ENCODE peak calls at places on chromosome 13, in eight cellular contexts. One of them, this sample, is unnamed.

GRCh38 chr13:97185751-97186150 is 36.4 kb upstream of the MBNL2 start:
- DNase-seq in kidney epithelial cell: no peak
- DNase-seq in ascending aorta: no peak
- DNase-seq in HL-60: no peak
- DNase-seq in adrenal gland: no peak
- DNase-seq in PC-3: no peak
- DNase-seq in colonic mucosa: no peak
- DNase-seq in A549: no peak
- DNase-seq in this sample: no peak

GRCh38 chr13:60019119-60019993 is 144.4 kb downstream of the DIAPH3 start:
- DNase-seq in kidney epithelial cell: no peak
- DNase-seq in ascending aorta: no peak
- DNase-seq in HL-60: no peak
- DNase-seq in adrenal gland: no peak
- DNase-seq in PC-3: no peak
- DNase-seq in colonic mucosa: no peak
- DNase-seq in A549: no peak
- DNase-seq in this sample: no peak

GRCh38 chr13:24269803-24270202 is 39.6 kb upstream of the C1QTNF9 start:
- DNase-seq in kidney epithelial cell: no peak
- DNase-seq in ascending aorta: no peak
- DNase-seq in HL-60: no peak
- DNase-seq in adrenal gland: peak
- DNase-seq in PC-3: no peak
- DNase-seq in colonic mucosa: no peak
- DNase-seq in A549: no peak
- DNase-seq in this sample: no peak

GRCh38 chr13:97266734-97267417 is 44.7 kb downstream of the MBNL2 start:
- DNase-seq in kidney epithelial cell: no peak
- DNase-seq in ascending aorta: no peak
- DNase-seq in HL-60: no peak
- DNase-seq in adrenal gland: no peak
- DNase-seq in PC-3: no peak
- DNase-seq in colonic mucosa: no peak
- DNase-seq in A549: no peak
- DNase-seq in this sample: no peak

GRCh38 chr13:50417597-50417996 is 402.4 kb downstream of the KCNRG start:
- DNase-seq in kidney epithelial cell: no peak
- DNase-seq in ascending aorta: no peak
- DNase-seq in HL-60: no peak
- DNase-seq in adrenal gland: no peak
- DNase-seq in PC-3: no peak
- DNase-seq in colonic mucosa: no peak
- DNase-seq in A549: no peak
- DNase-seq in this sample: peak

GRCh38 chr13:31725841-31726240 is 13.5 kb upstream of the RXFP2 start:
- DNase-seq in kidney epithelial cell: peak
- DNase-seq in ascending aorta: no peak
- DNase-seq in HL-60: no peak
- DNase-seq in adrenal gland: no peak
- DNase-seq in PC-3: peak
- DNase-seq in colonic mucosa: no peak
- DNase-seq in A549: no peak
- DNase-seq in this sample: peak

GRCh38 chr13:106493569-106493968 is 41.9 kb downstream of the EFNB2 start:
- DNase-seq in kidney epithelial cell: no peak
- DNase-seq in ascending aorta: no peak
- DNase-seq in HL-60: peak
- DNase-seq in adrenal gland: peak
- DNase-seq in PC-3: no peak
- DNase-seq in colonic mucosa: no peak
- DNase-seq in A549: no peak
- DNase-seq in this sample: no peak

GRCh38 chr13:31090921-31091624 is 70.6 kb downstream of the HSPH1 start:
- DNase-seq in kidney epithelial cell: no peak
- DNase-seq in ascending aorta: peak
- DNase-seq in HL-60: no peak
- DNase-seq in adrenal gland: no peak
- DNase-seq in PC-3: no peak
- DNase-seq in colonic mucosa: no peak
- DNase-seq in A549: no peak
- DNase-seq in this sample: no peak

GRCh38 chr13:48531416-48532145 is 1.3 kb downstream of the RCBTB2 start:
- DNase-seq in kidney epithelial cell: no peak
- DNase-seq in ascending aorta: no peak
- DNase-seq in HL-60: peak
- DNase-seq in adrenal gland: no peak
- DNase-seq in PC-3: no peak
- DNase-seq in colonic mucosa: peak
- DNase-seq in A549: no peak
- DNase-seq in this sample: no peak

GRCh38 chr13:96958286-96958891 is 35.9 kb downstream of the OXGR1 start:
- DNase-seq in kidney epithelial cell: peak
- DNase-seq in ascending aorta: no peak
- DNase-seq in HL-60: no peak
- DNase-seq in adrenal gland: no peak
- DNase-seq in PC-3: peak
- DNase-seq in colonic mucosa: no peak
- DNase-seq in A549: no peak
- DNase-seq in this sample: no peak

GRCh38 chr13:96994030-96994848 is at the start of gene OXGR1:
- DNase-seq in kidney epithelial cell: no peak
- DNase-seq in ascending aorta: no peak
- DNase-seq in HL-60: no peak
- DNase-seq in adrenal gland: no peak
- DNase-seq in PC-3: no peak
- DNase-seq in colonic mucosa: peak
- DNase-seq in A549: no peak
- DNase-seq in this sample: no peak

GRCh38 chr13:94758571-94758970 is 46.2 kb upstream of the SOX21 start:
- DNase-seq in kidney epithelial cell: no peak
- DNase-seq in ascending aorta: no peak
- DNase-seq in HL-60: no peak
- DNase-seq in adrenal gland: no peak
- DNase-seq in PC-3: no peak
- DNase-seq in colonic mucosa: no peak
- DNase-seq in A549: no peak
- DNase-seq in this sample: no peak

GRCh38 chr13:94674609-94675348 is 37.6 kb downstream of the SOX21 start:
- DNase-seq in kidney epithelial cell: peak
- DNase-seq in ascending aorta: no peak
- DNase-seq in HL-60: peak
- DNase-seq in adrenal gland: peak
- DNase-seq in PC-3: peak
- DNase-seq in colonic mucosa: peak
- DNase-seq in A549: peak
- DNase-seq in this sample: peak

GRCh38 chr13:37870489-37870845 is 895 bp upstream of the TRPC4 start:
- DNase-seq in kidney epithelial cell: no peak
- DNase-seq in ascending aorta: no peak
- DNase-seq in HL-60: no peak
- DNase-seq in adrenal gland: no peak
- DNase-seq in PC-3: no peak
- DNase-seq in colonic mucosa: no peak
- DNase-seq in A549: no peak
- DNase-seq in this sample: no peak

GRCh38 chr13:37870895-37871550 is 1.5 kb upstream of the TRPC4 start:
- DNase-seq in kidney epithelial cell: peak
- DNase-seq in ascending aorta: no peak
- DNase-seq in HL-60: no peak
- DNase-seq in adrenal gland: no peak
- DNase-seq in PC-3: peak
- DNase-seq in colonic mucosa: no peak
- DNase-seq in A549: no peak
- DNase-seq in this sample: peak

GRCh38 chr13:37869506-37869755 is 141 bp downstream of the TRPC4 start:
- DNase-seq in kidney epithelial cell: no peak
- DNase-seq in ascending aorta: no peak
- DNase-seq in HL-60: no peak
- DNase-seq in adrenal gland: no peak
- DNase-seq in PC-3: no peak
- DNase-seq in colonic mucosa: no peak
- DNase-seq in A549: no peak
- DNase-seq in this sample: no peak

GRCh38 chr13:37869756-37870488 is at the start of gene TRPC4:
- DNase-seq in kidney epithelial cell: peak
- DNase-seq in ascending aorta: peak
- DNase-seq in HL-60: no peak
- DNase-seq in adrenal gland: no peak
- DNase-seq in PC-3: peak
- DNase-seq in colonic mucosa: peak
- DNase-seq in A549: peak
- DNase-seq in this sample: peak

DNA sequence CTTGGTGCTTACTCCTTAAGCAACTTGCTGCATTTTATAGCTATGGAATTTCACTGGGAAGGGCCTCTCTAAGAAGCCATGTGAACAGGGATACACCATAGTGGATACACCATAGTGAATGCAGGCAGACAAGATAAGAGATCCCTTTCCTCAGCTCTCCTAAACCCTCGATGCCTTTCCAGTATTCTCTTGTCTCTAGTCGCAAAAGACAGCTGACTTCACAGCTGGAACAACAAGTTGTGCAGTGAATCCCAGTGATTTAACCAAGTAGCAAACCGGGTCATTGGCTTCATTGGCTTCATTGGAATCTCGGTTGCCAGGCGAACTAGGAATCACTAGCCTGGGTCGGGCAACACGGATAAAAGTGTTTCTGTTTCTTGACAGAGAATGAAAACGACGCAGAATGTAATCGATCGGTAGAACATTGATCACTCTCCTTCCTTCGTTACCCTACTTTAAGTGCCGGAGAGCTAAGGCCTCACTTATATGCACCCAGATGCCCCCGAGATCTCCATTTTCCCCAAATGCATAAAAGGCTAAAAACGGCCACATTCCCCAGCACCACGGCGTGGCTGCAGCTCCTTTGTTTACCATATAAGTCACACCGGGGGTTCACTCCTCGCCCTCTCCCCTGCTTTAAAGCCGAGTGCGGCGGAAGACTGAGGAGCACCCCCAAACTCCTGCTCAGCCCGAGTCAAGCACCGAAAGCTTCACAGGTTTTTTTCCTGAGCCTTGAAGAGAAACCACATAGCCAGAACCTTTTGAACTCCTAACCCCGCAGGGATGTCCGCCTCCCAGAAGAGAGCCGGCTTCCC is 674 bp downstream of the TRPC4 start:
- DNase-seq in kidney epithelial cell: peak
- DNase-seq in ascending aorta: no peak
- DNase-seq in HL-60: no peak
- DNase-seq in adrenal gland: no peak
- DNase-seq in PC-3: no peak
- DNase-seq in colonic mucosa: no peak
- DNase-seq in A549: no peak
- DNase-seq in this sample: peak
- H3K4me3 ChIP-seq in kidney epithelial cell: peak
- H3K4me3 ChIP-seq in ascending aorta: peak
- H3K4me3 ChIP-seq in HL-60: no peak
- H3K4me3 ChIP-seq in adrenal gland: peak
- H3K4me3 ChIP-seq in PC-3: peak
- H3K4me3 ChIP-seq in colonic mucosa: peak
- H3K4me3 ChIP-seq in A549: peak
- H3K4me3 ChIP-seq in this sample: peak

GRCh38 chr13:40983725-40984669 is 35.1 kb downstream of the ELF1 start:
- DNase-seq in kidney epithelial cell: no peak
- DNase-seq in ascending aorta: no peak
- DNase-seq in HL-60: no peak
- DNase-seq in adrenal gland: no peak
- DNase-seq in PC-3: no peak
- DNase-seq in colonic mucosa: no peak
- DNase-seq in A549: no peak
- DNase-seq in this sample: no peak
- H3K4me3 ChIP-seq in kidney epithelial cell: no peak
- H3K4me3 ChIP-seq in ascending aorta: peak
- H3K4me3 ChIP-seq in HL-60: no peak
- H3K4me3 ChIP-seq in adrenal gland: peak
- H3K4me3 ChIP-seq in PC-3: no peak
- H3K4me3 ChIP-seq in colonic mucosa: peak
- H3K4me3 ChIP-seq in A549: no peak
- H3K4me3 ChIP-seq in this sample: no peak

GRCh38 chr13:99197257-99197651 is 3.4 kb upstream of the UBAC2 start:
- DNase-seq in kidney epithelial cell: no peak
- DNase-seq in ascending aorta: no peak
- DNase-seq in HL-60: no peak
- DNase-seq in adrenal gland: no peak
- DNase-seq in PC-3: peak
- DNase-seq in colonic mucosa: peak
- DNase-seq in A549: no peak
- DNase-seq in this sample: no peak
- H3K4me3 ChIP-seq in kidney epithelial cell: no peak
- H3K4me3 ChIP-seq in ascending aorta: no peak
- H3K4me3 ChIP-seq in HL-60: no peak
- H3K4me3 ChIP-seq in adrenal gland: no peak
- H3K4me3 ChIP-seq in PC-3: peak
- H3K4me3 ChIP-seq in colonic mucosa: no peak
- H3K4me3 ChIP-seq in A549: no peak
- H3K4me3 ChIP-seq in this sample: no peak

GRCh38 chr13:40979232-40979631 is 39.9 kb downstream of the ELF1 start:
- DNase-seq in kidney epithelial cell: no peak
- DNase-seq in ascending aorta: no peak
- DNase-seq in HL-60: no peak
- DNase-seq in adrenal gland: no peak
- DNase-seq in PC-3: no peak
- DNase-seq in colonic mucosa: no peak
- DNase-seq in A549: no peak
- DNase-seq in this sample: no peak
- H3K4me3 ChIP-seq in kidney epithelial cell: no peak
- H3K4me3 ChIP-seq in ascending aorta: peak
- H3K4me3 ChIP-seq in HL-60: peak
- H3K4me3 ChIP-seq in adrenal gland: no peak
- H3K4me3 ChIP-seq in PC-3: no peak
- H3K4me3 ChIP-seq in colonic mucosa: peak
- H3K4me3 ChIP-seq in A549: no peak
- H3K4me3 ChIP-seq in this sample: no peak

GRCh38 chr13:112066624-112067004 is 335 bp upstream of the SOX1 start:
- DNase-seq in kidney epithelial cell: no peak
- DNase-seq in ascending aorta: no peak
- DNase-seq in HL-60: no peak
- DNase-seq in adrenal gland: no peak
- DNase-seq in PC-3: no peak
- DNase-seq in colonic mucosa: peak
- DNase-seq in A549: no peak
- DNase-seq in this sample: no peak
- H3K4me3 ChIP-seq in kidney epithelial cell: no peak
- H3K4me3 ChIP-seq in ascending aorta: peak
- H3K4me3 ChIP-seq in HL-60: no peak
- H3K4me3 ChIP-seq in adrenal gland: peak
- H3K4me3 ChIP-seq in PC-3: no peak
- H3K4me3 ChIP-seq in colonic mucosa: peak
- H3K4me3 ChIP-seq in A549: no peak
- H3K4me3 ChIP-seq in this sample: no peak

DNA sequence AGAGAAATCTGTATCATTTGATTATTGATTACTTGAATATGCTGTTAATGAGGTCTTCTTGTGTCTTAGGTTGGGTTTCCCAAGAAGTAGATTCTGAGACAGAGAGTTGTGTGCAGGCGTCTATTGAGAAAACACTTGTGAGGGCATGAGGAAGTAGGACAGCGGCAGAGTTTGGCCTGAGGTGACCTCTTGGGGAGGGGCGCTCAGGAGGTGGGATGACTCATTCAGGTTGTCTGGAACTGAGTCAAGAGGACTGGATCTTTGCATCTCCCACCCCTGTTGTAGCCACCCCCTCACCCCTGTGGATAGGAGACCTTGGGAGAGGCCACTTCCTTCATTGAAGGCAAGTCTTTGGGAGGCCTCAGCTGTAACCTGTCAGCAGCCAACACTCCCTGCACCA is 35.2 kb upstream of the WDFY2 start:
- DNase-seq in kidney epithelial cell: no peak
- DNase-seq in ascending aorta: no peak
- DNase-seq in HL-60: peak
- DNase-seq in adrenal gland: no peak
- DNase-seq in PC-3: no peak
- DNase-seq in colonic mucosa: no peak
- DNase-seq in A549: no peak
- DNase-seq in this sample: no peak
- H3K4me3 ChIP-seq in kidney epithelial cell: no peak
- H3K4me3 ChIP-seq in ascending aorta: no peak
- H3K4me3 ChIP-seq in HL-60: no peak
- H3K4me3 ChIP-seq in adrenal gland: no peak
- H3K4me3 ChIP-seq in PC-3: no peak
- H3K4me3 ChIP-seq in colonic mucosa: no peak
- H3K4me3 ChIP-seq in A549: no peak
- H3K4me3 ChIP-seq in this sample: no peak